ENCODE peak calls at places on chromosomes 4 and X, in four cellular contexts. Y is SW480, G is ELF-1, L is aorta. O is an unnamed sample.
A peak's percentile ranks its signal among the peaks of the same experiment; 100 is the strongest.

GRCh38 chr4:52659016-52659721 is at the start of gene USP46:
- DNase-seq in Y (peak; percentile 57), G (peak; percentile 75), L (peak; percentile 94), O (peak; percentile 85)

GRCh38 chr4:142663828-142664227 is 182.3 kb downstream of the INPP4B start:
- DNase-seq in Y (no peak), G (no peak), L (no peak), O (no peak)

GRCh38 chr4:7244343-7244680 is 52.0 kb downstream of the SORCS2 start:
- DNase-seq in Y (no peak), G (no peak), L (no peak), O (no peak)

GRCh38 chr4:123235431-123235830 is 161.2 kb upstream of the SPRY1 start:
- DNase-seq in Y (no peak), G (no peak), L (no peak), O (no peak)

GRCh38 chr4:98623126-98623802 is 35.1 kb downstream of the TSPAN5 start:
- DNase-seq in Y (peak; percentile 3), G (no peak), L (no peak), O (no peak)

GRCh38 chr4:111945014-111945413 is 200.2 kb upstream of the FAM241A start:
- DNase-seq in Y (no peak), G (no peak), L (no peak), O (no peak)

GRCh38 chr4:88937081-88937480 is 119.9 kb downstream of the FAM13A start:
- DNase-seq in Y (no peak), G (no peak), L (no peak), O (no peak)

GRCh38 chr4:151799417-151800030 is 38.7 kb upstream of the GATB start:
- DNase-seq in Y (no peak), G (no peak), L (no peak), O (no peak)

GRCh38 chr4:99651370-99651769 is 6.3 kb downstream of the C4orf54 start:
- DNase-seq in Y (no peak), G (no peak), L (no peak), O (no peak)

GRCh38 chr4:2484993-2485392 is 16.1 kb downstream of the RNF4 start:
- DNase-seq in Y (no peak), G (no peak), L (peak; percentile 78), O (peak; percentile 65)

GRCh38 chrX:148647666-148648065 is 147.2 kb downstream of the AFF2 start:
- DNase-seq in Y (no peak), G (no peak), L (no peak), O (no peak)

GRCh38 chrX:30654989-30655607 is 1.9 kb downstream of the GK start:
- DNase-seq in Y (no peak), G (no peak), L (no peak), O (no peak)

GRCh38 chr4:26860922-26861433 is 337 bp downstream of the STIM2 start:
- DNase-seq in Y (no peak), G (peak; percentile 60), L (peak; percentile 85), O (peak; percentile 21)

GRCh38 chrX:23699636-23700194 is 32.4 kb downstream of the PRDX4 start:
- DNase-seq in Y (no peak), G (peak; percentile 60), L (no peak), O (no peak)

GRCh38 chr4:151629097-151629783 is 131.6 kb downstream of the GATB start:
- DNase-seq in Y (peak; percentile 42), G (no peak), L (no peak), O (no peak)

GRCh38 chr4:40865696-40866095 is 115.9 kb downstream of the NSUN7 start:
- DNase-seq in Y (peak; percentile 20), G (no peak), L (no peak), O (no peak)

GRCh38 chr4:70688795-70689231 is 481 bp downstream of the UTP3 start:
- DNase-seq in Y (no peak), G (no peak), L (no peak), O (no peak)

GRCh38 chrX:50169717-50170116 is 31.1 kb downstream of the AKAP4 start:
- DNase-seq in Y (no peak), G (no peak), L (no peak), O (no peak)

GRCh38 chr4:138223191-138223910 is 18.8 kb downstream of the SLC7A11 start:
- DNase-seq in Y (no peak), G (peak; percentile 70), L (no peak), O (no peak)

GRCh38 chr4:27360651-27361347 is 500.2 kb downstream of the STIM2 start:
- DNase-seq in Y (peak; percentile 12), G (peak; percentile 39), L (no peak), O (no peak)

GRCh38 chrX:21487832-21488231 is 113.6 kb downstream of the CNKSR2 start:
- DNase-seq in Y (no peak), G (no peak), L (no peak), O (no peak)

GRCh38 chrX:44874481-44875184 is 1.6 kb downstream of the KDM6A start:
- DNase-seq in Y (peak; percentile 36), G (peak; percentile 55), L (no peak), O (no peak)

GRCh38 chr4:2923141-2923551 is 40.1 kb downstream of the NOP14 start:
- DNase-seq in Y (no peak), G (peak; percentile 48), L (peak; percentile 38), O (no peak)

GRCh38 chr4:2079006-2079405 is 19.9 kb downstream of the NAT8L start:
- DNase-seq in Y (no peak), G (no peak), L (peak; percentile 16), O (no peak)

GRCh38 chrX:154019633-154020499 is at the start of gene IRAK1:
- DNase-seq in Y (peak; percentile 49), G (peak; percentile 66), L (peak; percentile 86), O (peak; percentile 69)

GRCh38 chrX:128622296-128622695 is 570.1 kb upstream of the ACTRT1 start:
- DNase-seq in Y (no peak), G (no peak), L (no peak), O (no peak)

GRCh38 chrX:129679856-129680255 is 25.1 kb upstream of the APLN start:
- DNase-seq in Y (peak; percentile 30), G (no peak), L (no peak), O (no peak)

GRCh38 chrX:145609951-145610511 is 207.6 kb upstream of the SLITRK2 start:
- DNase-seq in Y (no peak), G (no peak), L (no peak), O (no peak)

GRCh38 chr4:153045111-153045982 is 109.2 kb downstream of the FHDC1 start:
- DNase-seq in Y (peak; percentile 40), G (no peak), L (no peak), O (no peak)

GRCh38 chrX:101079736-101080135 is 1.1 kb downstream of the TMEM35A start:
- DNase-seq in Y (no peak), G (peak; percentile 70), L (no peak), O (no peak)

GRCh38 chr4:15774020-15774420 is 4.1 kb upstream of the CD38 start:
- DNase-seq in Y (peak; percentile 41), G (no peak), L (no peak), O (no peak)

GRCh38 chrX:769796-770195 is 139.2 kb downstream of the SHOX start:
- DNase-seq in Y (no peak), G (peak; percentile 71), L (peak; percentile 22), O (no peak)

GRCh38 chr4:107292979-107293378 is 256.9 kb upstream of the DKK2 start:
- DNase-seq in Y (no peak), G (no peak), L (no peak), O (no peak)

GRCh38 chrX:20595928-20596550 is 329.3 kb upstream of the RPS6KA3 start:
- DNase-seq in Y (no peak), G (peak; percentile 49), L (no peak), O (no peak)

GRCh38 chr4:15778191-15778741 is at the start of gene CD38:
- DNase-seq in Y (no peak), G (peak; percentile 57), L (peak; percentile 76), O (peak; percentile 51)

GRCh38 chrX:74449937-74450330 is 28.6 kb downstream of the SLC16A2 start:
- DNase-seq in Y (no peak), G (no peak), L (no peak), O (no peak)

GRCh38 chrX:103153661-103154060 is 60.7 kb upstream of the NXF3 start:
- DNase-seq in Y (no peak), G (no peak), L (no peak), O (no peak)

GRCh38 chrX:41491267-41492004 is 44.3 kb downstream of the NYX start:
- DNase-seq in Y (no peak), G (peak; percentile 81), L (no peak), O (no peak)

O was measured in GM12892.